ENCODE peak calls at places on chromosome 1, in nine cellular contexts. S, W, N, T, U, E, R, X and J are unnamed samples.

GRCh38 chr1:50492142-50492541 is 68.9 kb upstream of the DMRTA2 start:
- DNase-seq in W (no peak), R (no peak), N (no peak), U (no peak), X (no peak), E (no peak), S (no peak), T (no peak), J (no peak)

GRCh38 chr1:1001057-1001630 is 1.2 kb upstream of the HES4 start:
- DNase-seq in S (no peak), R (peak; percentile 29), N (no peak), E (peak; percentile 20), W (peak; percentile 69), T (no peak), X (no peak), U (no peak), J (no peak)

GRCh38 chr1:47179023-47179987 is 10.5 kb downstream of the PDZK1IP1 start:
- DNase-seq in S (peak; percentile 81), E (peak; percentile 93), N (peak; percentile 90), R (peak; percentile 95), T (no peak), U (peak; percentile 53), W (peak; percentile 97), X (peak; percentile 82), J (peak; percentile 33)

GRCh38 chr1:51663721-51664120 is 46.8 kb downstream of the OSBPL9 start:
- DNase-seq in R (no peak), E (no peak), W (no peak), N (no peak), X (no peak), S (no peak), U (no peak), T (no peak), J (no peak)

GRCh38 chr1:168230709-168231108 is 4.9 kb downstream of the SFT2D2 start:
- DNase-seq in T (no peak), N (no peak), S (no peak), R (peak; percentile 93), W (no peak), U (no peak), E (no peak), X (no peak), J (no peak)

GRCh38 chr1:38258085-38258484 is 211.5 kb upstream of the POU3F1 start:
- DNase-seq in U (no peak), E (no peak), W (no peak), R (no peak), S (no peak), X (no peak), N (no peak), T (peak; percentile 55), J (no peak)

GRCh38 chr1:117060441-117061317 is 553 bp downstream of the TTF2 start:
- DNase-seq in N (peak; percentile 60), S (no peak), R (peak; percentile 53), E (no peak), X (no peak), U (peak; percentile 10), T (no peak), W (peak; percentile 51), J (peak; percentile 31)

GRCh38 chr1:113930499-113931161 is 1.5 kb downstream of the HIPK1 start:
- DNase-seq in R (peak; percentile 45), S (no peak), E (no peak), X (no peak), T (no peak), N (peak; percentile 79), U (peak; percentile 72), W (peak; percentile 51), J (peak; percentile 83)

GRCh38 chr1:207058878-207059867 is 6.1 kb downstream of the PFKFB2 start:
- DNase-seq in R (no peak), E (no peak), T (no peak), W (peak; percentile 57), U (no peak), S (no peak), X (no peak), N (no peak), J (no peak)